ENCODE peak calls at places on chromosomes 4 and X, in nine cellular contexts. U is GM12878, O is K562, Q is sigmoid colon, J is stomach, W is transverse colon, F is H1, V is suprapubic skin, Y is tibial nerve. H is an unnamed sample. For H3K27me3, the result is how much of the 10 kb centered on the place peaks cover.

GRCh38 chrX:1449581-1450149 is 3.0 kb downstream of the ASMTL start:
- DNase-seq in U (no peak), O (no peak), Q (no peak), J (no peak), W (no peak), F (no peak), V (peak), Y (no peak), H (no peak)

GRCh38 chr4:21806991-21807390 is 141.6 kb downstream of the KCNIP4 start:
- DNase-seq in U (no peak), O (no peak), Q (no peak), J (no peak), W (no peak), F (no peak), V (no peak), Y (no peak), H (no peak)

GRCh38 chr4:186881521-186882220 is 158.0 kb upstream of the FAT1 start:
- DNase-seq in U (no peak), O (no peak), Q (no peak), J (no peak), W (no peak), F (no peak), V (no peak), Y (no peak), H (no peak)

GRCh38 chrX:78673256-78673655 is 14.1 kb upstream of the RTL3 start:
- DNase-seq in U (no peak), O (no peak), Q (no peak), J (no peak), W (no peak), F (no peak), V (no peak), Y (no peak), H (no peak)

GRCh38 chrX:110509778-110510510 is 151.3 kb downstream of the RTL9 start:
- DNase-seq in U (no peak), O (no peak), Q (no peak), J (no peak), W (no peak), F (no peak), V (no peak), Y (no peak), H (no peak)

GRCh38 chrX:9456250-9457074 is 8.4 kb upstream of the TBL1X start:
- DNase-seq in U (no peak), O (no peak), Q (no peak), J (no peak), W (no peak), F (no peak), V (no peak), Y (no peak), H (no peak)

GRCh38 chr4:127846061-127846460 is 34.6 kb upstream of the PLK4 start:
- DNase-seq in U (no peak), O (peak), Q (no peak), J (no peak), W (no peak), F (no peak), V (no peak), Y (no peak), H (no peak)

GRCh38 chrX:46737041-46737440 is 21.9 kb downstream of the SLC9A7 start:
- DNase-seq in U (no peak), O (no peak), Q (no peak), J (no peak), W (no peak), F (no peak), V (no peak), Y (no peak), H (no peak)

GRCh38 chrX:15301924-15302323 is 13.5 kb downstream of the ASB11 start:
- DNase-seq in U (no peak), O (no peak), Q (peak), J (no peak), W (peak), F (no peak), V (peak), Y (peak), H (no peak)

GRCh38 chr4:36243355-36244256 is 708 bp downstream of the ARAP2 start:
- DNase-seq in U (no peak), O (no peak), Q (peak), J (peak), W (peak), F (peak), V (peak), Y (no peak), H (peak)

DNA sequence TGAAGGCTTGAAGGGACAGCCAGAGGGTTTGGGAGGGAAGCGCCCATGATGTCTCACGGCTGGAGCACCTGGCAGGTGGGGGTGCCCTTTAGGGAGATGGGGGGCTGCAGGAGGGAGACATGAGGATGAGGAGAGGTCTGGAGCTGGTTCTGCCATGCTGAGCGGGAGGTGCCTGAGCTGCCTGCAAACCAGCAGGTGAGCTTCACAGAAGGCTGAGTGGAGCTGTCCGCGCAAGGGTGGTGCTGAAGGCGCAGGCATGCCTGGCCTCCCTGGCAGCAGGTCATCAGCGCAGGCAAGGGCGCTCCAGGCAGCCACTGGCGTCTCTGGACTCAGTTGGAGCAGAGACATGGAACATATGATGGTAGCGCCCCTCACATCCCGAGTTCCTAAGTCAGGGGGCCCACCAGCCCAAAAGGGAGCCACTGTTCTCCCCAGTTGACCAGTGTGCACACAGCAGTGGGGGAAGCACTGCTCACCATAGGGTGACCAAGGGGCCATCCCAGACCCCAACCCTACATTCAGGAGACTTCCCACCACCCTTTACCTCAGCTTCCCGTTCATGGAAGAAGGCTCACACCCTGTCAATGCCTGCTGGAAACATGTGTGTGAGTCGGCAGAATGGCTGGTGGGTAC is 25.8 kb downstream of the ADRA2C start:
- DNase-seq in U (no peak), O (peak), Q (no peak), J (peak), W (peak), F (peak), V (no peak), Y (no peak), H (peak)
- H3K27me3 ChIP-seq in U (under half), O (under half), Q (under half), J (under half), W (under half), F (under half), V (under half), Y (under half), H (under half)

GRCh38 chrX:72238721-72239475 is at the start of gene ERCC6L:
- DNase-seq in U (peak), O (peak), Q (peak), J (peak), W (peak), F (peak), V (peak), Y (peak), H (peak)
- TF ChIP-seq POLR2A in U (peak), O (peak), Q (no peak), J (no peak), W (peak), F (peak), V (no peak), Y (no peak), H (no peak)

GRCh38 chr4:73865697-73866096 is 3.5 kb upstream of the CXCL1 start:
- DNase-seq in U (no peak), O (no peak), Q (no peak), J (no peak), W (no peak), F (no peak), V (no peak), Y (no peak), H (no peak)

GRCh38 chr4:73862357-73862756 is 6.8 kb upstream of the CXCL1 start:
- DNase-seq in U (no peak), O (no peak), Q (no peak), J (no peak), W (no peak), F (no peak), V (no peak), Y (no peak), H (no peak)

GRCh38 chr4:73864973-73865372 is 4.2 kb upstream of the CXCL1 start:
- DNase-seq in U (no peak), O (no peak), Q (no peak), J (no peak), W (no peak), F (no peak), V (no peak), Y (no peak), H (no peak)

GRCh38 chr4:73866236-73866635 is 3.0 kb upstream of the CXCL1 start:
- DNase-seq in U (no peak), O (no peak), Q (no peak), J (no peak), W (no peak), F (no peak), V (no peak), Y (no peak), H (no peak)

GRCh38 chr4:73864365-73864764 is 4.8 kb upstream of the CXCL1 start:
- DNase-seq in U (no peak), O (no peak), Q (no peak), J (peak), W (no peak), F (no peak), V (no peak), Y (no peak), H (no peak)
- TF ChIP-seq EP300 in U (no peak), O (no peak), Q (no peak), J (no peak), W (no peak), F (no peak), V (no peak), Y (no peak), H (no peak)

DNA sequence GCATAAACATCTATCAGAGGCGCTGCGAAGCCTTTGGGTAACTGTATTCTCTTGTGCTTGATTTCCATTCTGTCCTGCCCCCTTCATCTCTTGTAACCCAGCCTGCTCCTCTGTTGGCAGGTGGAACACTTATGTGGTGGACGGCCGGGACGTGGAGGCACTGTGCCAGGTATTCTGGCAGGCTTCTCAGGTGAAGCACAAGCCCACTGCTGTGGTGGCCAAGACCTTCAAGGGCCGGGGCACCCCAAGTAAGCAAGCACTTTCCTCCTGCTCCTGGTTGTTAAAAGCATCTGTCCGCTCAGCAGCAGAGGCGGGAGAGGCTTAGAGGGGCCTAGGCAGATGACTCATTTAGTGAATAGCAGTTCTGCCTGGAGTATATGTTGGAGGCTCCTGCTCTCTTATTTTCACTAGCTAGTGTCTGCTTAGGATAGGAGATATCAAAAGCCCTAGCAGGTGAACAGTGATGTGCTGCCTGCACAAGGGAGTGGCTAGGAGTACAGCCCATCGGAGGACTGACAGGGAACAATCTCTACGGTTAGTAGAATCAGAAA is 15.5 kb downstream of the TKTL1 start:
- DNase-seq in U (no peak), O (no peak), Q (no peak), J (no peak), W (no peak), F (no peak), V (no peak), Y (no peak), H (no peak)
- H3K27me3 ChIP-seq in U (under half), O (under half), Q (under half), J (under half), W (under half), F (under half), V (under half), Y (under half), H (under half)

DNA sequence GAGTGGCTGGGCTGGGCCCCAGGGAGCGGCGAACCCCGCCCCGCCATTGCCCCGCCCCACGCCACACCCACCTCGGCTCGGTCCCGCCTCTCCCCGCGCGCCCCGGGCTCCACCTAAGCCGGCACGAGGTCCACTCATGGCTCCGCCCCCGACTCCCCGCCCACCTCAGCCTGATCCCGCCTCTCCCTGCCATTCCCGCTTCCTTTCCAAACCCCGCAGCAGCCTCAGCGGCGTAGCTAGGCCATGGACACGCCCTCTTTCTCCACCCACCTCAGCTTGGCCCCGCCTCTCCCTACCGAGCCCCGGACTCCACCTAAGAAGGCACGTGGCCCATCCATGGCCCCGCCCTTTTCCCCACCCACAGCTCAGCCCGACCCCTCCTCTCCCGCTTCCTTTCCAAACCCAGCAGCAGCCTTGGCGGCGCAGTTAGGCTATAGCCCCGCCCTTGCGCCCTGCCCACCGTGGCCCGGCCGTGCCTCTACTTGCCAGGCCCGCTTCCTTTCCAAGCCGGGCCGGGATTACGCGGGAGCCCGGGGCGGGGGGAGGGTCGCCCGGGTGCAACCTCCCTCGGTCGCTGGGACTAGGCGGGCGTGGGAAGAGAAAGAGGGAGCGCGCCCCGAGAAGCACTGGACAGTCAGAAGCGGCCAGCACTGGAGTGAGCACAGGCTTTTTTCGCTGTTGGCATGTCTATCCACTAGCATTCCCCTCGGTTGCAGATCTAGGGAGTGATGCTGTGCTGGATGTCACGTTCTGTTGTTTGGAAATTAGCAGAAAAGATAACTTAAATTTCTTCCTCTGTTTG is at the start of gene RELL1:
- DNase-seq in U (peak), O (peak), Q (peak), J (peak), W (peak), F (peak), V (peak), Y (peak), H (peak)
- TF ChIP-seq POLR2A in U (no peak), O (no peak), Q (no peak), J (no peak), W (no peak), F (no peak), V (no peak), Y (no peak), H (no peak)

GRCh38 chr4:31741321-31741720 is 1021.2 kb downstream of the PCDH7 start:
- DNase-seq in U (no peak), O (no peak), Q (no peak), J (no peak), W (no peak), F (no peak), V (no peak), Y (no peak), H (no peak)

GRCh38 chr4:31737419-31737818 is 1017.2 kb downstream of the PCDH7 start:
- DNase-seq in U (peak), O (no peak), Q (no peak), J (no peak), W (no peak), F (no peak), V (no peak), Y (no peak), H (no peak)
- TF ChIP-seq EP300 in U (peak), O (no peak), Q (no peak), J (no peak), W (no peak), F (no peak), V (no peak), Y (no peak), H (no peak)

GRCh38 chr4:8592366-8593267 is at the start of gene CPZ:
- DNase-seq in U (no peak), O (peak), Q (no peak), J (no peak), W (no peak), F (peak), V (no peak), Y (no peak), H (peak)
- H3K27me3 ChIP-seq in U (under half), O (under half), Q (under half), J (half or more), W (under half), F (under half), V (half or more), Y (under half), H (under half)

GRCh38 chr4:8202526-8203375 is 3.7 kb downstream of the SH3TC1 start:
- DNase-seq in U (no peak), O (no peak), Q (no peak), J (no peak), W (no peak), F (no peak), V (no peak), Y (no peak), H (no peak)

GRCh38 chr4:8199594-8200301 is 658 bp downstream of the SH3TC1 start:
- DNase-seq in U (no peak), O (no peak), Q (no peak), J (peak), W (peak), F (no peak), V (no peak), Y (no peak), H (peak)

GRCh38 chr4:8202108-8202507 is 3.0 kb downstream of the SH3TC1 start:
- DNase-seq in U (no peak), O (no peak), Q (no peak), J (no peak), W (no peak), F (no peak), V (no peak), Y (no peak), H (no peak)

GRCh38 chr4:8200302-8200975 is 1.3 kb downstream of the SH3TC1 start:
- DNase-seq in U (no peak), O (peak), Q (peak), J (peak), W (peak), F (no peak), V (no peak), Y (no peak), H (peak)

DNA sequence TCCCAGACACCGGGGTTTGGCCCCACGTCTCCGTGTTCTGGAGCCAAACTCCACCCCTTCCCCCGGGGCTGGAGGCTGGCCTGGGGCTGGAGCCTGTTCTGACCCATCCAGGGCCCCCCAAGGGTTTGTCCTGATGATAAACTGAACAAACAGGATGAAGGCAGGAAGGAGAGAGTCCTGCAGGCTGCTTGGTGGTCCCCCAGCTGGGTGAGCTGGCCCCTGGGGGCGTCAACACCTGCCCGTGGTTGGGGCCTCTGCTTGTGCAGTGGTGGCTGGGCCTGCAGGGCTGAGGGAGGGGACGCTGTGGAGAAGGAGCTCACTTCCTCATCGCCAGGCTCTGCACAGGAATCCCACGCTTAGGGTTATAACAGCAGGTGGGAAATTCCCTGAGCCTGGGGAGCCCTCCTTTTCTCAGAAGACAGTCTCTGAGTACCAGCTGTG is 2.3 kb downstream of the SH3TC1 start:
- DNase-seq in U (peak), O (no peak), Q (no peak), J (no peak), W (peak), F (no peak), V (no peak), Y (no peak), H (peak)
- TF ChIP-seq POLR2A in U (no peak), O (no peak), Q (no peak), J (no peak), W (no peak), F (no peak), V (no peak), Y (no peak), H (no peak)

H was measured in upper lobe of left lung.